ENCODE peak calls at places on chromosomes 13 and 19, in ten cellular contexts. One of them, this sample, is unnamed.

GRCh38 chr19:39145180-39145953 is 19.8 kb downstream of the PAK4 start:
- DNase-seq in endothelial cell: no peak
- DNase-seq in aorta: no peak
- DNase-seq in T-helper 2 cell: no peak
- DNase-seq in ELR: no peak
- DNase-seq in GM23248: no peak
- DNase-seq in smooth muscle cell of the brain vasculature: no peak
- DNase-seq in GM10248: no peak
- DNase-seq in C1 segment of cervical spinal cord: peak
- DNase-seq in NCI-H2081: no peak
- DNase-seq in this sample: no peak

GRCh38 chr13:29587645-29588044 is 7.8 kb downstream of the SLC7A1 start:
- DNase-seq in endothelial cell: no peak
- DNase-seq in aorta: no peak
- DNase-seq in T-helper 2 cell: no peak
- DNase-seq in ELR: no peak
- DNase-seq in GM23248: peak
- DNase-seq in smooth muscle cell of the brain vasculature: no peak
- DNase-seq in GM10248: no peak
- DNase-seq in C1 segment of cervical spinal cord: no peak
- DNase-seq in NCI-H2081: no peak
- DNase-seq in this sample: no peak

GRCh38 chr19:10142701-10143375 is 23.1 kb upstream of the EIF3G start:
- DNase-seq in endothelial cell: no peak
- DNase-seq in aorta: no peak
- DNase-seq in T-helper 2 cell: peak
- DNase-seq in ELR: no peak
- DNase-seq in GM23248: no peak
- DNase-seq in smooth muscle cell of the brain vasculature: no peak
- DNase-seq in GM10248: no peak
- DNase-seq in C1 segment of cervical spinal cord: no peak
- DNase-seq in NCI-H2081: no peak
- DNase-seq in this sample: no peak

GRCh38 chr19:35518313-35518712 is 4.9 kb upstream of the DMKN start:
- DNase-seq in endothelial cell: no peak
- DNase-seq in aorta: no peak
- DNase-seq in T-helper 2 cell: no peak
- DNase-seq in ELR: peak
- DNase-seq in GM23248: peak
- DNase-seq in smooth muscle cell of the brain vasculature: peak
- DNase-seq in GM10248: no peak
- DNase-seq in C1 segment of cervical spinal cord: no peak
- DNase-seq in NCI-H2081: no peak
- DNase-seq in this sample: no peak

GRCh38 chr13:76828316-76828741 is 57.9 kb downstream of the KCTD12 start:
- DNase-seq in endothelial cell: no peak
- DNase-seq in aorta: no peak
- DNase-seq in T-helper 2 cell: peak
- DNase-seq in ELR: peak
- DNase-seq in GM23248: peak
- DNase-seq in smooth muscle cell of the brain vasculature: no peak
- DNase-seq in GM10248: peak
- DNase-seq in C1 segment of cervical spinal cord: no peak
- DNase-seq in NCI-H2081: no peak
- DNase-seq in this sample: no peak

GRCh38 chr13:41981961-41982723 is 21.2 kb upstream of the VWA8 start:
- DNase-seq in endothelial cell: no peak
- DNase-seq in aorta: no peak
- DNase-seq in T-helper 2 cell: no peak
- DNase-seq in ELR: no peak
- DNase-seq in GM23248: peak
- DNase-seq in smooth muscle cell of the brain vasculature: no peak
- DNase-seq in GM10248: no peak
- DNase-seq in C1 segment of cervical spinal cord: no peak
- DNase-seq in NCI-H2081: no peak
- DNase-seq in this sample: no peak

GRCh38 chr13:113774177-113775107 is 15.4 kb downstream of the TMEM255B start:
- DNase-seq in endothelial cell: no peak
- DNase-seq in aorta: no peak
- DNase-seq in T-helper 2 cell: no peak
- DNase-seq in ELR: peak
- DNase-seq in GM23248: peak
- DNase-seq in smooth muscle cell of the brain vasculature: no peak
- DNase-seq in GM10248: no peak
- DNase-seq in C1 segment of cervical spinal cord: no peak
- DNase-seq in NCI-H2081: no peak
- DNase-seq in this sample: peak

GRCh38 chr19:13133241-13133870 is 15.3 kb downstream of the NACC1 start:
- DNase-seq in endothelial cell: no peak
- DNase-seq in aorta: no peak
- DNase-seq in T-helper 2 cell: no peak
- DNase-seq in ELR: no peak
- DNase-seq in GM23248: no peak
- DNase-seq in smooth muscle cell of the brain vasculature: no peak
- DNase-seq in GM10248: no peak
- DNase-seq in C1 segment of cervical spinal cord: peak
- DNase-seq in NCI-H2081: no peak
- DNase-seq in this sample: no peak

GRCh38 chr13:113958373-113958772 is 15.5 kb downstream of the C13orf46 start:
- DNase-seq in endothelial cell: no peak
- DNase-seq in aorta: no peak
- DNase-seq in T-helper 2 cell: no peak
- DNase-seq in ELR: no peak
- DNase-seq in GM23248: no peak
- DNase-seq in smooth muscle cell of the brain vasculature: no peak
- DNase-seq in GM10248: no peak
- DNase-seq in C1 segment of cervical spinal cord: no peak
- DNase-seq in NCI-H2081: no peak
- DNase-seq in this sample: no peak

GRCh38 chr13:51585234-51585672 is 991 bp downstream of the WDFY2 start:
- DNase-seq in endothelial cell: no peak
- DNase-seq in aorta: no peak
- DNase-seq in T-helper 2 cell: peak
- DNase-seq in ELR: peak
- DNase-seq in GM23248: peak
- DNase-seq in smooth muscle cell of the brain vasculature: no peak
- DNase-seq in GM10248: no peak
- DNase-seq in C1 segment of cervical spinal cord: peak
- DNase-seq in NCI-H2081: no peak
- DNase-seq in this sample: peak

GRCh38 chr13:114002009-114002544 is 28.2 kb upstream of the C13orf46 start:
- DNase-seq in endothelial cell: no peak
- DNase-seq in aorta: no peak
- DNase-seq in T-helper 2 cell: no peak
- DNase-seq in ELR: no peak
- DNase-seq in GM23248: no peak
- DNase-seq in smooth muscle cell of the brain vasculature: no peak
- DNase-seq in GM10248: no peak
- DNase-seq in C1 segment of cervical spinal cord: no peak
- DNase-seq in NCI-H2081: no peak
- DNase-seq in this sample: no peak

GRCh38 chr19:1251233-1251502 is 2.8 kb downstream of the MIDN start:
- DNase-seq in endothelial cell: peak
- DNase-seq in aorta: peak
- DNase-seq in T-helper 2 cell: no peak
- DNase-seq in ELR: peak
- DNase-seq in GM23248: peak
- DNase-seq in smooth muscle cell of the brain vasculature: no peak
- DNase-seq in GM10248: no peak
- DNase-seq in C1 segment of cervical spinal cord: peak
- DNase-seq in NCI-H2081: peak
- DNase-seq in this sample: no peak

GRCh38 chr13:102039264-102039663 is 362.6 kb downstream of the FGF14 start:
- DNase-seq in endothelial cell: no peak
- DNase-seq in aorta: no peak
- DNase-seq in T-helper 2 cell: no peak
- DNase-seq in ELR: no peak
- DNase-seq in GM23248: no peak
- DNase-seq in smooth muscle cell of the brain vasculature: no peak
- DNase-seq in GM10248: no peak
- DNase-seq in C1 segment of cervical spinal cord: no peak
- DNase-seq in NCI-H2081: no peak
- DNase-seq in this sample: peak